ENCODE peak calls at places on chromosomes 6 and 20, in nine cellular contexts. B is T1000; X is HCEC 1CT; H is T follicular helper cell; C is stimulated activated CD4-positive, alpha-beta T cell treated with anti-CD3 and anti-CD28 coated beads, Interleukin-2, amount 100 ng/mL, for 48 hours; Z is Peyer's patch; L is neuronal stem cell; I is occipital lobe; P is activated naive CD4-positive, alpha-beta T cell. Y is an unnamed sample.

GRCh38 chr20:17638835-17639407 is 43.1 kb downstream of the RRBP1 start:
- DNase-seq in B (no peak), X (no peak), H (no peak), C (no peak), Z (no peak), L (no peak), I (no peak), P (no peak), Y (no peak)

GRCh38 chr6:41462980-41463930 is 82.9 kb upstream of the FOXP4 start:
- DNase-seq in B (peak; percentile 11), X (peak; percentile 50), H (no peak), C (no peak), Z (peak; percentile 71), L (no peak), I (no peak), P (no peak), Y (no peak)

GRCh38 chr20:16714242-16714641 is 15.6 kb upstream of the SNRPB2 start:
- DNase-seq in B (no peak), X (no peak), H (no peak), C (no peak), Z (no peak), L (no peak), I (no peak), P (no peak), Y (no peak)

GRCh38 chr6:157186785-157187181 is 136.5 kb downstream of the TMEM242 start:
- DNase-seq in B (no peak), X (no peak), H (no peak), C (no peak), Z (no peak), L (no peak), I (no peak), P (no peak), Y (no peak)

GRCh38 chr20:52313335-52313963 is 121.9 kb upstream of the ZFP64 start:
- DNase-seq in B (no peak), X (peak; percentile 26), H (no peak), C (no peak), Z (no peak), L (peak; percentile 27), I (no peak), P (no peak), Y (peak; percentile 61)

GRCh38 chr6:119337252-119337651 is 12.3 kb downstream of the MAN1A1 start:
- DNase-seq in B (no peak), X (no peak), H (no peak), C (no peak), Z (no peak), L (no peak), I (no peak), P (no peak), Y (no peak)

GRCh38 chr6:124560836-124561585 is 401.2 kb upstream of the RNF217 start:
- DNase-seq in B (no peak), X (no peak), H (no peak), C (no peak), Z (no peak), L (no peak), I (no peak), P (no peak), Y (no peak)

GRCh38 chr20:57162253-57162652 is 104.2 kb downstream of the BMP7 start:
- DNase-seq in B (no peak), X (no peak), H (no peak), C (no peak), Z (no peak), L (no peak), I (no peak), P (no peak), Y (no peak)

GRCh38 chr6:167851349-167851952 is 24.7 kb downstream of the AFDN start:
- DNase-seq in B (no peak), X (no peak), H (no peak), C (no peak), Z (no peak), L (no peak), I (no peak), P (no peak), Y (no peak)

GRCh38 chr20:44134897-44135810 is 51.8 kb downstream of the JPH2 start:
- DNase-seq in B (no peak), X (no peak), H (no peak), C (no peak), Z (no peak), L (no peak), I (no peak), P (no peak), Y (no peak)

GRCh38 chr20:931401-931800 is 15.3 kb upstream of the ANGPT4 start:
- DNase-seq in B (no peak), X (no peak), H (no peak), C (no peak), Z (no peak), L (no peak), I (no peak), P (no peak), Y (no peak)

GRCh38 chr20:9886227-9886626 is 47.4 kb upstream of the PAK5 start:
- DNase-seq in B (no peak), X (peak; percentile 45), H (no peak), C (no peak), Z (no peak), L (no peak), I (no peak), P (no peak), Y (peak; percentile 29)

GRCh38 chr20:2349801-2350200 is 30.9 kb upstream of the TGM6 start:
- DNase-seq in B (no peak), X (no peak), H (no peak), C (no peak), Z (no peak), L (no peak), I (no peak), P (no peak), Y (peak; percentile 8)

GRCh38 chr20:57748601-57749130 is 38.9 kb upstream of the PMEPA1 start:
- DNase-seq in B (peak; percentile 86), X (no peak), H (peak; percentile 35), C (peak; percentile 40), Z (peak; percentile 80), L (peak; percentile 6), I (peak; percentile 82), P (peak; percentile 7), Y (peak; percentile 52)

GRCh38 chr6:113405326-113406050 is 451.7 kb upstream of the MARCKS start:
- DNase-seq in B (no peak), X (no peak), H (no peak), C (no peak), Z (no peak), L (no peak), I (no peak), P (no peak), Y (no peak)

GRCh38 chr6:3506195-3506594 is 49.3 kb upstream of the SLC22A23 start:
- DNase-seq in B (no peak), X (no peak), H (no peak), C (no peak), Z (no peak), L (no peak), I (no peak), P (no peak), Y (no peak)

GRCh38 chr6:125906158-125906998 is 50.2 kb upstream of the HINT3 start:
- DNase-seq in B (no peak), X (peak; percentile 38), H (peak; percentile 30), C (peak; percentile 47), Z (peak; percentile 61), L (peak; percentile 24), I (no peak), P (no peak), Y (no peak)

GRCh38 chr6:152575186-152575585 is 62.0 kb downstream of the SYNE1 start:
- DNase-seq in B (no peak), X (no peak), H (no peak), C (no peak), Z (no peak), L (no peak), I (no peak), P (no peak), Y (no peak)

GRCh38 chr6:146339716-146340115 is 203.9 kb upstream of the RAB32 start:
- DNase-seq in B (no peak), X (peak; percentile 37), H (no peak), C (no peak), Z (no peak), L (no peak), I (no peak), P (no peak), Y (no peak)

GRCh38 chr6:85684809-85685171 is 42.1 kb upstream of the SYNCRIP start:
- DNase-seq in B (no peak), X (no peak), H (no peak), C (no peak), Z (no peak), L (no peak), I (no peak), P (no peak), Y (no peak)

GRCh38 chr6:44117397-44118128 is 9.7 kb downstream of the MRPL14 start:
- DNase-seq in B (no peak), X (no peak), H (no peak), C (no peak), Z (no peak), L (no peak), I (no peak), P (no peak), Y (no peak)

GRCh38 chr6:125022391-125022989 is 60.3 kb downstream of the RNF217 start:
- DNase-seq in B (no peak), X (peak; percentile 33), H (no peak), C (no peak), Z (no peak), L (no peak), I (no peak), P (no peak), Y (no peak)

GRCh38 chr6:141413196-141413595 is 719.5 kb upstream of the GJE1 start:
- DNase-seq in B (no peak), X (no peak), H (no peak), C (no peak), Z (no peak), L (no peak), I (no peak), P (no peak), Y (no peak)

GRCh38 chr20:1933465-1933870 is 38.3 kb downstream of the SIRPA start:
- DNase-seq in B (peak; percentile 42), X (peak; percentile 10), H (no peak), C (no peak), Z (no peak), L (no peak), I (no peak), P (no peak), Y (no peak)

GRCh38 chr6:12585497-12585958 is 131.0 kb upstream of the PHACTR1 start:
- DNase-seq in B (no peak), X (no peak), H (no peak), C (no peak), Z (no peak), L (no peak), I (no peak), P (no peak), Y (no peak)

GRCh38 chr20:6892729-6893128 is 125.2 kb downstream of the BMP2 start:
- DNase-seq in B (no peak), X (no peak), H (no peak), C (no peak), Z (no peak), L (no peak), I (no peak), P (no peak), Y (no peak)

GRCh38 chr20:36344517-36345132 is 38.5 kb downstream of the DLGAP4 start:
- DNase-seq in B (peak; percentile 57), X (peak; percentile 12), H (no peak), C (peak; percentile 10), Z (no peak), L (peak; percentile 81), I (no peak), P (no peak), Y (peak; percentile 1)

GRCh38 chr6:61675734-61676133 is 610.3 kb downstream of the KHDRBS2 start:
- DNase-seq in B (no peak), X (no peak), H (no peak), C (no peak), Z (no peak), L (no peak), I (no peak), P (no peak), Y (no peak)

GRCh38 chr6:12047792-12048432 is 35.8 kb downstream of the HIVEP1 start:
- DNase-seq in B (no peak), X (no peak), H (no peak), C (no peak), Z (no peak), L (no peak), I (no peak), P (no peak), Y (no peak)

GRCh38 chr6:113362542-113363430 is 494.4 kb upstream of the MARCKS start:
- DNase-seq in B (no peak), X (no peak), H (no peak), C (no peak), Z (no peak), L (no peak), I (no peak), P (no peak), Y (no peak)

GRCh38 chr20:41654292-41654691 is 36.1 kb upstream of the CHD6 start:
- DNase-seq in B (no peak), X (no peak), H (no peak), C (no peak), Z (no peak), L (no peak), I (no peak), P (no peak), Y (no peak)

Y was measured in HS-5.